ENCODE peak calls at places on chromosomes 3 and 15, in five cellular contexts. One of them, this sample, is unnamed.

GRCh38 chr15:97728791-97729190 is 231.7 kb upstream of the ARRDC4 start:
- DNase-seq in neuronal stem cell: peak; percentile 62
- DNase-seq in GM12891: no peak
- DNase-seq in hepatic stellate cell: no peak
- DNase-seq in mesothelial cell of epicardium: no peak
- DNase-seq in this sample: no peak

GRCh38 chr3:14379842-14380241 is 22.6 kb upstream of the SLC6A6 start:
- DNase-seq in hepatic stellate cell: no peak
- DNase-seq in GM12891: no peak
- DNase-seq in neuronal stem cell: no peak
- DNase-seq in mesothelial cell of epicardium: no peak
- DNase-seq in this sample: no peak

GRCh38 chr3:64003589-64003988 is 19.7 kb downstream of the PSMD6 start:
- DNase-seq in hepatic stellate cell: no peak
- DNase-seq in neuronal stem cell: no peak
- DNase-seq in GM12891: no peak
- DNase-seq in mesothelial cell of epicardium: no peak
- DNase-seq in this sample: no peak

GRCh38 chr3:171748341-171748918 is 61.9 kb downstream of the PLD1 start:
- DNase-seq in hepatic stellate cell: no peak
- DNase-seq in neuronal stem cell: no peak
- DNase-seq in GM12891: no peak
- DNase-seq in mesothelial cell of epicardium: no peak
- DNase-seq in this sample: no peak

GRCh38 chr3:171320721-171321120 is 139.5 kb downstream of the TNIK start:
- DNase-seq in GM12891: no peak
- DNase-seq in mesothelial cell of epicardium: no peak
- DNase-seq in hepatic stellate cell: peak; percentile 2
- DNase-seq in neuronal stem cell: no peak
- DNase-seq in this sample: no peak

GRCh38 chr3:20669184-20669583 is 483.2 kb upstream of the SGO1 start:
- DNase-seq in neuronal stem cell: no peak
- DNase-seq in GM12891: no peak
- DNase-seq in hepatic stellate cell: no peak
- DNase-seq in mesothelial cell of epicardium: no peak
- DNase-seq in this sample: no peak

GRCh38 chr3:66948853-66949252 is 49.3 kb upstream of the KBTBD8 start:
- DNase-seq in hepatic stellate cell: no peak
- DNase-seq in mesothelial cell of epicardium: no peak
- DNase-seq in GM12891: no peak
- DNase-seq in neuronal stem cell: no peak
- DNase-seq in this sample: no peak

GRCh38 chr3:13495351-13495813 is 15.3 kb downstream of the HDAC11 start:
- DNase-seq in GM12891: no peak
- DNase-seq in mesothelial cell of epicardium: no peak
- DNase-seq in neuronal stem cell: no peak
- DNase-seq in hepatic stellate cell: no peak
- DNase-seq in this sample: no peak

GRCh38 chr3:8660271-8660731 is 15.7 kb upstream of the SSUH2 start:
- DNase-seq in GM12891: no peak
- DNase-seq in hepatic stellate cell: peak; percentile 57
- DNase-seq in mesothelial cell of epicardium: no peak
- DNase-seq in neuronal stem cell: no peak
- DNase-seq in this sample: no peak

GRCh38 chr3:169295126-169295525 is 368.4 kb downstream of the MECOM start:
- DNase-seq in neuronal stem cell: no peak
- DNase-seq in hepatic stellate cell: no peak
- DNase-seq in GM12891: no peak
- DNase-seq in mesothelial cell of epicardium: no peak
- DNase-seq in this sample: no peak

GRCh38 chr3:197023998-197024651 is 5.5 kb downstream of the MELTF start:
- DNase-seq in hepatic stellate cell: peak; percentile 3
- DNase-seq in mesothelial cell of epicardium: no peak
- DNase-seq in GM12891: peak; percentile 18
- DNase-seq in neuronal stem cell: no peak
- DNase-seq in this sample: peak; percentile 35

GRCh38 chr3:108103971-108104797 is 13.4 kb upstream of the CD47 start:
- DNase-seq in neuronal stem cell: no peak
- DNase-seq in mesothelial cell of epicardium: peak; percentile 64
- DNase-seq in GM12891: no peak
- DNase-seq in hepatic stellate cell: no peak
- DNase-seq in this sample: no peak

GRCh38 chr3:71652786-71653419 is 69.4 kb upstream of the FOXP1 start:
- DNase-seq in hepatic stellate cell: peak; percentile 63
- DNase-seq in neuronal stem cell: peak; percentile 24
- DNase-seq in GM12891: no peak
- DNase-seq in mesothelial cell of epicardium: no peak
- DNase-seq in this sample: no peak

GRCh38 chr3:37973250-37974054 is 17.1 kb upstream of the VILL start:
- DNase-seq in GM12891: no peak
- DNase-seq in mesothelial cell of epicardium: no peak
- DNase-seq in neuronal stem cell: no peak
- DNase-seq in hepatic stellate cell: no peak
- DNase-seq in this sample: no peak

GRCh38 chr3:122992628-122993570 is 34.7 kb downstream of the SEMA5B start:
- DNase-seq in GM12891: no peak
- DNase-seq in mesothelial cell of epicardium: no peak
- DNase-seq in neuronal stem cell: no peak
- DNase-seq in hepatic stellate cell: no peak
- DNase-seq in this sample: no peak

GRCh38 chr3:101978348-101978747 is 129.0 kb downstream of the NFKBIZ start:
- DNase-seq in GM12891: no peak
- DNase-seq in neuronal stem cell: no peak
- DNase-seq in hepatic stellate cell: no peak
- DNase-seq in mesothelial cell of epicardium: no peak
- DNase-seq in this sample: no peak

GRCh38 chr15:90151989-90152645 is 49.0 kb upstream of the SEMA4B start:
- DNase-seq in GM12891: no peak
- DNase-seq in mesothelial cell of epicardium: no peak
- DNase-seq in neuronal stem cell: no peak
- DNase-seq in hepatic stellate cell: no peak
- DNase-seq in this sample: no peak